ENCODE peak calls at places on chromosome 17, in eight cellular contexts. H is IMR-90; L is iPS DF 6.9; E is CD8-positive, alpha-beta T cell; M is substantia nigra; D is PC-3; V is CD4-positive, alpha-beta T cell; Q is H9. C is an unnamed sample.

GRCh38 chr17:3935825-3936355 is 19.6 kb upstream of the P2RX1 start:
- DNase-seq in H (peak), L (no peak), E (no peak), M (no peak), D (peak), V (no peak), Q (no peak), C (no peak)

GRCh38 chr17:3594976-3595375 is 14.2 kb downstream of the TRPV1 start:
- DNase-seq in H (no peak), L (no peak), E (no peak), M (no peak), D (no peak), V (no peak), Q (no peak), C (no peak)

GRCh38 chr17:56144205-56144604 is 9.1 kb upstream of the ANKFN1 start:
- DNase-seq in H (no peak), L (no peak), E (no peak), M (no peak), D (no peak), V (no peak), Q (no peak), C (no peak)

GRCh38 chr17:55768946-55769624 is 18.2 kb downstream of the PCTP start:
- DNase-seq in H (peak), L (no peak), E (no peak), M (no peak), D (no peak), V (no peak), Q (no peak), C (no peak)

GRCh38 chr17:80779961-80780380 is 211.7 kb upstream of the CHMP6 start:
- DNase-seq in H (peak), L (no peak), E (no peak), M (no peak), D (no peak), V (no peak), Q (no peak), C (no peak)

GRCh38 chr17:68910256-68910705 is 44.9 kb downstream of the ABCA8 start:
- DNase-seq in H (peak), L (no peak), E (no peak), M (peak), D (no peak), V (no peak), Q (no peak), C (no peak)

GRCh38 chr17:75090871-75091854 is 3.4 kb downstream of the SLC16A5 start:
- DNase-seq in H (no peak), L (no peak), E (no peak), M (no peak), D (no peak), V (no peak), Q (peak), C (peak)

GRCh38 chr17:65389956-65390355 is 171.5 kb downstream of the AXIN2 start:
- DNase-seq in H (peak), L (no peak), E (no peak), M (no peak), D (peak), V (no peak), Q (no peak), C (no peak)

GRCh38 chr17:80198144-80198661 is 21.9 kb downstream of the SGSH start:
- DNase-seq in H (no peak), L (no peak), E (no peak), M (no peak), D (no peak), V (no peak), Q (peak), C (peak)

GRCh38 chr17:80952291-80952690 is 39.4 kb upstream of the CHMP6 start:
- DNase-seq in H (no peak), L (no peak), E (no peak), M (no peak), D (no peak), V (no peak), Q (no peak), C (peak)

GRCh38 chr17:82386256-82386831 is 14.8 kb downstream of the UTS2R start:
- DNase-seq in H (no peak), L (no peak), E (no peak), M (no peak), D (no peak), V (no peak), Q (no peak), C (no peak)

GRCh38 chr17:54466875-54467274 is 433.8 kb upstream of the TOM1L1 start:
- DNase-seq in H (no peak), L (no peak), E (no peak), M (no peak), D (no peak), V (no peak), Q (no peak), C (no peak)

GRCh38 chr17:75081611-75082540 is 5.9 kb upstream of the SLC16A5 start:
- DNase-seq in H (no peak), L (no peak), E (no peak), M (no peak), D (no peak), V (no peak), Q (no peak), C (no peak)

GRCh38 chr17:8947201-8947600 is 18.3 kb downstream of the PIK3R5 start:
- DNase-seq in H (no peak), L (no peak), E (no peak), M (no peak), D (no peak), V (no peak), Q (no peak), C (no peak)

GRCh38 chr17:29084476-29085148 is 41.7 kb downstream of the PIPOX start:
- DNase-seq in H (peak), L (no peak), E (no peak), M (peak), D (no peak), V (no peak), Q (no peak), C (no peak)

GRCh38 chr17:68016838-68017237 is 18.7 kb upstream of the KPNA2 start:
- DNase-seq in H (no peak), L (no peak), E (no peak), M (no peak), D (no peak), V (no peak), Q (no peak), C (no peak)

GRCh38 chr17:19647697-19648474 is 665 bp upstream of the ALDH3A2 start:
- DNase-seq in H (peak), L (peak), E (peak), M (peak), D (peak), V (peak), Q (peak), C (peak)

GRCh38 chr17:61284174-61284573 is 115.5 kb upstream of the TBX2 start:
- DNase-seq in H (peak), L (no peak), E (no peak), M (no peak), D (peak), V (no peak), Q (no peak), C (no peak)

GRCh38 chr17:81586096-81586495 is 33.9 kb upstream of the FAAP100 start:
- DNase-seq in H (no peak), L (no peak), E (no peak), M (no peak), D (no peak), V (no peak), Q (no peak), C (no peak)

GRCh38 chr17:49227436-49228261 is 2.9 kb downstream of the PHOSPHO1 start:
- DNase-seq in H (peak), L (no peak), E (peak), M (peak), D (peak), V (peak), Q (peak), C (peak)

DNA sequence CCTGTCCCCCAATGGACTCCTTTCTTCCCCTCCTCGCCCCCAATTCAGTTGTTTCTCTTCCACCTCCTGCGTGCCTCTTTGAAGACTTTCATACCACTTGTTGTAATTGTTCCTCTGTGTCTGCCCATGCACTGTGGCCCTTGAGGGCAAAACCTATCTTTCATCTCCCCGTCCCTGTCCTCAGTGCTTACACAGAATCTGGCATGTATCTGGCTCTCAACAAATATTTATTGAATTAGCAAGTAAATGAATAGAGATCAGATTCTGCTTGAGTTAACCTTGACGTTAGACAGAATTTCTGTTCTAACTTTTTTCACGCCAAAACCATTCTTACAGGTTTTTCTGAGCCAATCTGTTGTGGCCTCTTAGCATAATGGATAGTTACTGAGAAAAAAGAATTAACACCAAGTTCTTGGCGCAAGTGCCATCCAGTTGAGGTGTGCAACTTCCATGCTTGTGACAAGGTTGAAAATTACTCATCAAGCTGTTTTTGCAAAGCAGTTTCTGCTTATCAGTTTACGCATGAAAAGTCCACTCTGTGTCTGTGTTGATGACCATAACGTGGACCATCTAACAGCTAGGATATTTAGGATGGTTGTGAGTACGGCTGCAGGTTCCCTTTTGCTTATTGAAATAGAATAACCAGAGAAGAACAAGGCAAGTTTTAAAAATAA is 215.1 kb downstream of the PRKCA start:
- DNase-seq in H (no peak), L (no peak), E (no peak), M (no peak), D (no peak), V (no peak), Q (no peak), C (no peak)
- H3K27ac ChIP-seq in H (no peak), L (no peak), E (no peak), M (peak), D (no peak), V (no peak), Q (no peak), C (no peak)

GRCh38 chr17:7839890-7840260 is 5.9 kb downstream of the KDM6B start:
- DNase-seq in H (peak), L (no peak), E (no peak), M (no peak), D (no peak), V (no peak), Q (no peak), C (no peak)
- H3K27ac ChIP-seq in H (no peak), L (no peak), E (no peak), M (no peak), D (no peak), V (peak), Q (no peak), C (peak)

DNA sequence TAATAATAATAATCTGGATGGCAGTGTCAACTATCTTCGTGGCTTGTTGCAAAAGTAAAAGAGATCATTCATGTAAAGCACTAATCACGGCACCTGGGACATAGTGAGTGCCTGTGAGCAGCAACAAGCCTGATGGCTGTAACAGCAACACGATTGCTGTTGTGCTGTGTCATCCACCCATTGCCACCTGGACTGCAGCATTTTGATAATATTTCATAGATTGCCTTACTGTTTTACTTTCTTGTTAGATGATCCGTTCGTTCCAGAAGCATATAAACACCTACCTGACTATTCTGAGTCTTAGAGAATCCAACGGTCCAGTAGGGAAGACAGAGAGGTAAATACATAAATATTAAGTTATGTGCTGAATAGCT is 3.1 kb upstream of the MRPS23 start:
- DNase-seq in H (no peak), L (no peak), E (no peak), M (no peak), D (no peak), V (no peak), Q (no peak), C (no peak)
- H3K27ac ChIP-seq in H (no peak), L (no peak), E (no peak), M (no peak), D (no peak), V (no peak), Q (no peak), C (no peak)

GRCh38 chr17:39196820-39197331 is 593 bp downstream of the CACNB1 start:
- DNase-seq in H (no peak), L (no peak), E (no peak), M (no peak), D (peak), V (no peak), Q (peak), C (no peak)
- H3K27ac ChIP-seq in H (peak), L (no peak), E (peak), M (peak), D (no peak), V (no peak), Q (no peak), C (peak)

DNA sequence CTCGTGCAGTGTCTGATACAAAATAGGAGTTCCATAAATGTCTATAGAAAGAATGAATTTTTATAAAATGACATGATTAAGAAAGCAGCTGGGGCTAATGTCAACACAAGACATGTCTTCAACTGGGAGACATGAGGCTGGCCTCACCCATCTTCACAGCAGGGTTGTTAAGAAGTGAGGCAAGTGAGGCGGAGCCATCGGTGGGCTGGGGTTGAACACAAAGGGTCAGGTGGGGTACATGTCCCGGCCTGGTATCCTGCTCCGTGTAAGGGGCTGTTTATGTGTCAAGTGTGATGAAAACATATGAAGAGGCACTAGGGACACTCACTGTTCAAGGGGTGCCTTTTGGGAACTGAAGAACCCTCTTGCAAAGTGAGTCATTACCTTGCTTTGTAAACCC is 22.1 kb downstream of the CDK5R1 start:
- DNase-seq in H (no peak), L (no peak), E (no peak), M (no peak), D (no peak), V (no peak), Q (no peak), C (no peak)
- H3K27ac ChIP-seq in H (no peak), L (no peak), E (no peak), M (no peak), D (no peak), V (no peak), Q (no peak), C (no peak)

GRCh38 chr17:43820759-43821158 is 12.2 kb downstream of the MPP3 start:
- DNase-seq in H (no peak), L (no peak), E (no peak), M (no peak), D (no peak), V (no peak), Q (no peak), C (no peak)

GRCh38 chr17:43823350-43824084 is 9.4 kb downstream of the MPP3 start:
- DNase-seq in H (no peak), L (no peak), E (no peak), M (no peak), D (no peak), V (no peak), Q (no peak), C (peak)

GRCh38 chr17:43826206-43826605 is 6.7 kb downstream of the MPP3 start:
- DNase-seq in H (no peak), L (no peak), E (no peak), M (no peak), D (no peak), V (no peak), Q (no peak), C (peak)

GRCh38 chr17:43825567-43825966 is 7.4 kb downstream of the MPP3 start:
- DNase-seq in H (no peak), L (no peak), E (no peak), M (no peak), D (no peak), V (no peak), Q (no peak), C (peak)

DNA sequence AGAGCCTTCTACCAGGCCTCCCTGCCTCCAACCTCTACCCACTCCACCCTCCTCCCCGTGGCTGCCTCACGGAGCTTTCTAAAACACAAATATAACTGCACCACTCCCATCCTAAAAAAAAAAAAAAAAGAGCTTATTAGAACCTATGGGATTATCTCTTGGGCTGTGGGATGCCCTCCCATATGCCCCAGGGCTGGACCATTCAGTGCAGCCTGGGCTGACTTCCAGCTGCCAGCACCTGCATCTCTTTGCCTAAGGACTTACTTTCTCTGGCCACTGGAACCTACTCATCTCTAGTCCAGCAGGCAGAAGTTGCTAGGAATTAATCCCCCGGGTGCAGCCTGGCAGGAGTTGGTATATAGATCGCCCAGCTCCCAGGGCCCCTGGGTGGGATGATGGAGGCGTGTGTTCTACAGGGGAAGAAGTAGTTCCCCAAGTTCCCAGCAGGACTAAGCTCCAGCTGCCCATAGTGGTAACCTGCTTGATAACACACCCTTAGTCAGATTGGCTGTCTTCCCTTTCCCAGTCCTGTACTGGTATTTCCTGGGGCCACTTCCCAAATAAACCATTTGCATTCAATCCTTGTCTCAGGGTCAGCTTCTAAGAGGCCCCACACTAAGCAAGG is 10.3 kb downstream of the MPP3 start:
- DNase-seq in H (peak), L (no peak), E (no peak), M (no peak), D (no peak), V (no peak), Q (no peak), C (peak)
- H3K27ac ChIP-seq in H (no peak), L (no peak), E (no peak), M (no peak), D (no peak), V (no peak), Q (no peak), C (no peak)

DNA sequence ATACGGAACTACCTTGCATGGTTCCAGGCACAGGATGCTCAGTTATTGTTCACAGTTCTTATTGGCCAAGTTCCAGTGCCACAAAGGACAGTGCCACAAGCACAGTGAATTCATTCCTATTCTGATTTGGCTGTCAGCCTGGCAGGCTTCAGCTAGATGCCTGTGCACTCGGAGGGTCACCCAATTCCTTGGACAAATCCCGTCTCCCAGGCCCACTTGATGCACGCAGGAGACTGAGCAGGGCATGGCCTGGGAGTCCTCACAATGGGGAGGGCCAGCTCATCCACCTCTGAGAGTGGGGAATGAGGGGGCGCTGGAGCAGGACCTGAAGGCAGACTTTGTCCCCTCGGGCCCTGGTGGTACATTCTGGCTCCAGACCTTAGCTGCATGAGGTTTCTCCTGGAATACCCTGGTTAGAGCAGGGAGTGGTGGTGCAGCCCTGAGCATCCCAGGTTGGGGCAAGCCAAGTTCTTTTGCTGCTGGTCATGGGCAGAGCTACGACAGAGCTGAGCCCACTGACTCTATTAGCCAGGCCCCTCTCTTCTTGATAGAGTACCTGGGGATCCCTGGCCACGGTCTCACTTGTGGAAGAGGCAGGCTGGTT is 41.4 kb downstream of the MIS12 start:
- DNase-seq in H (no peak), L (no peak), E (no peak), M (no peak), D (no peak), V (no peak), Q (no peak), C (no peak)
- H3K27ac ChIP-seq in H (peak), L (no peak), E (no peak), M (peak), D (no peak), V (no peak), Q (no peak), C (no peak)

DNA sequence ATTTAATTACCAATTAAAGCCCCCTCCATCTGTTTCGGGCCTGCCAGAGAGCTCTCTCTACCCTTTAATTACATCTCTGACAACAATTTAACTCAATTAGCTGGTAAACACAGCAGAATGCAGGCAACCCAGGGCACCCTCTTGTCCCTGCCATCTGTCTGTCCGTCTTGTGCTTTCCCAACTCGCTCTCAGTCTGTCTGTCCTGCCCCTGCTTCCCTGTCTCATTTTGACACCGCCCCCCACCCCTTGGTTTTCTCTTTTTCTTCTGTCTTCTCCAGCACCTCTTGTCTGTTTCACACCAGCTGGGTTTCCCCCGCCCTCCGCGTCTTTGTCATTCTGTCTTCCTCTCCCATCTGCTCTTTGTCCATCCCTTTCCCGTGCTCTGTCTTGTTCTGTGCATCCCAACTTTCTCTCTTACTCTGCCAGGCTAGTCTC is 32.8 kb downstream of the CDK5RAP3 start:
- DNase-seq in H (no peak), L (no peak), E (no peak), M (no peak), D (no peak), V (no peak), Q (no peak), C (no peak)
- H3K27ac ChIP-seq in H (no peak), L (no peak), E (no peak), M (peak), D (peak), V (no peak), Q (no peak), C (no peak)

C was measured in spleen.